ENCODE peak calls at places on chromosome 6, in nine cellular contexts. J, N, M, W, P, F, K, V and T are unnamed samples. For H3K9me3, the result is how much of the 10 kb centered on the place peaks cover.

GRCh38 chr6:26464416-26465131 is 6.8 kb downstream of the BTN2A1 start:
- DNase-seq in J (no peak), N (no peak), M (no peak), W (no peak), P (no peak), F (no peak), K (no peak), V (no peak), T (no peak)

GRCh38 chr6:5672581-5673011 is 334.1 kb downstream of the NRN1 start:
- DNase-seq in J (no peak), N (no peak), M (no peak), W (no peak), P (no peak), F (no peak), K (no peak), V (no peak), T (no peak)

GRCh38 chr6:10269814-10270472 is 144.9 kb downstream of the TFAP2A start:
- DNase-seq in J (no peak), N (no peak), M (no peak), W (no peak), P (no peak), F (no peak), K (no peak), V (no peak), T (no peak)

GRCh38 chr6:129364037-129364436 is 345.9 kb downstream of the ARHGAP18 start:
- DNase-seq in J (no peak), N (no peak), M (no peak), W (no peak), P (no peak), F (no peak), K (no peak), V (no peak), T (no peak)

GRCh38 chr6:155125916-155126315 is 130.8 kb downstream of the TIAM2 start:
- DNase-seq in J (no peak), N (no peak), M (no peak), W (no peak), P (no peak), F (no peak), K (no peak), V (no peak), T (no peak)

GRCh38 chr6:78666764-78667163 is 200.6 kb upstream of the IRAK1BP1 start:
- DNase-seq in J (no peak), N (no peak), M (no peak), W (no peak), P (no peak), F (no peak), K (no peak), V (no peak), T (no peak)

GRCh38 chr6:170283212-170284081 is 7.4 kb downstream of the DLL1 start:
- DNase-seq in J (no peak), N (no peak), M (no peak), W (no peak), P (no peak), F (no peak), K (no peak), V (no peak), T (peak)

GRCh38 chr6:31070711-31071197 is 41.6 kb downstream of the C6orf15 start:
- DNase-seq in J (no peak), N (peak), M (no peak), W (peak), P (peak), F (peak), K (no peak), V (peak), T (no peak)

GRCh38 chr6:50905297-50905696 is 86.6 kb downstream of the TFAP2B start:
- DNase-seq in J (no peak), N (no peak), M (no peak), W (no peak), P (no peak), F (no peak), K (no peak), V (no peak), T (no peak)

DNA sequence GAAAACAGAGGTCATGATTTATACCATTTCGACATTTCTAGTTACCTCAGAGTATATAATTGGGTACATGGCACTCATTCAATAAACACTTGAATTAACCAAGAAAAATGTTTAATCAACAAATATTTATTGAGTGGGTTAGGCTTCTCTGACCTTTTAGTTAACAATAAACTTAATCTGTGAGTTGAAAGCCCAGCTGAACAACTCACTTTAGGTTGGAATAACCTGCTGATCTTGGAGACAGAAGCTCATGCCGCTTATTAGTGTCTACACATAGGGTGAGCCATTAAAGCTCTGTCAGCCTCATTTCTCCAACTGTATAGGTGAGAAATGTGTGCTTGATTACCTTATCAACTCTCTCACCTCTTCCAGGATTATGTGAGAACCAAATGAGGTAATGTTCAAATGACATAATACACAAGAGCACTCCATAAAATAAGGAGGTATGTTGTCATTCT is 98.2 kb upstream of the DTNBP1 start:
- DNase-seq in J (no peak), N (no peak), M (no peak), W (no peak), P (no peak), F (no peak), K (no peak), V (no peak), T (no peak)
- H3K9me3 ChIP-seq in J (under half), N (under half), M (under half), W (under half), P (under half), F (under half), K (under half), V (under half), T (under half)

GRCh38 chr6:73264446-73264845 is 1.4 kb upstream of the KHDC1 start:
- DNase-seq in J (no peak), N (no peak), M (no peak), W (no peak), P (no peak), F (no peak), K (no peak), V (no peak), T (no peak)

GRCh38 chr6:73263570-73263909 is 544 bp upstream of the KHDC1 start:
- DNase-seq in J (no peak), N (no peak), M (no peak), W (no peak), P (no peak), F (no peak), K (no peak), V (no peak), T (no peak)

GRCh38 chr6:73258721-73259120 is 4.3 kb downstream of the KHDC1 start:
- DNase-seq in J (no peak), N (no peak), M (no peak), W (no peak), P (no peak), F (no peak), K (no peak), V (no peak), T (no peak)

GRCh38 chr6:73262701-73263569 is at the start of gene KHDC1:
- DNase-seq in J (peak), N (peak), M (peak), W (peak), P (peak), F (no peak), K (peak), V (peak), T (peak)
- TF ChIP-seq CTCF in J (no peak), N (no peak), M (no peak), W (no peak), P (no peak), F (no peak), K (no peak), V (no peak), T (no peak)

DNA sequence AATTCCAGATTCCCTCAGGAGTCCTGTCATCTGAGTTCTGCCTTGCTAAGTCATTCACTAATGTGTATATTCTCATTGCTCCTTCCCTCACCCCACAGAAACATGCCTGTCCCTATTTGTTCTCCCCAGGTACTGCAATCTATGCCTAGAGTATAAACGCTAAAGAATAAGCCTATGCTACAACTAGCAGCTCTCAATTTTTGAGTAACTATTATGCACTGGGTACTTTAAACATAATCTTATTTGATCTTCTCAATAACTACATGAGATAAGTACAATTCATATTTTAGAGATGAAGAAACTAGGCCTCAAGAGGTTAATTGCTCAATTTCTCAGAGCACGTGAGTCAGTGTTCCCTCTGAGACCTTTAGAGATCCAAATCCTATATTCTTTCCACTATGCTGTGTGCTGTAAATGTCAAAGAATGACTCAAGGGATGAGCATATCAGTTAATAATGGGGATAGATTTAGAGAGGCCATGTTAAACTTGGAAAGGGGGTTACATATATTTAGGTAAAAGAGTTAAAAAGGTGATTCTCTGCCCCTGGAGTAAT is 423.8 kb upstream of the ADGRB3 start:
- DNase-seq in J (no peak), N (no peak), M (no peak), W (no peak), P (no peak), F (no peak), K (no peak), V (no peak), T (no peak)
- H3K9me3 ChIP-seq in J (under half), N (under half), M (under half), W (under half), P (under half), F (under half), K (under half), V (under half), T (under half)

DNA sequence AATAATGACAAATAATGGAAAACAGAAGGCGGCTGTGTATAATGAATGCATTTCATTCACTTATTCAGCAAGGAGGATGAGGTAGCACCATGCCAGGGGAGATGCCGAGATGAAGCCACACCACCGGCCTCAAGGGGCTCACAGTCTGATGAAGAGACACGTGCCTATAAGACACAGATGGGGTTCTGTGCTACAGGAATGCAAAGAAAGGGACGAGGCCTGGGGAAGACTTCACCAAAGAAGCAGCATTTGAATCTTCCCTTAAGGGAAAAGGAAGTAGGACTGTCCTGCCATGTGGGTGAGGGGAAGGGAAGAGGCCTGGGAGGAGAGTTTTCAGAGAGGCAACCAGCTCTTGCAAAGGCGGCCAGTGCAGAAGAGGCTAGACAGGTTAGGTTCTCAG is 98.9 kb downstream of the PSMG4 start:
- DNase-seq in J (no peak), N (no peak), M (no peak), W (no peak), P (no peak), F (no peak), K (no peak), V (no peak), T (no peak)
- TF ChIP-seq CTCF in J (no peak), N (no peak), M (no peak), W (no peak), P (no peak), F (no peak), K (no peak), V (no peak), T (no peak)

DNA sequence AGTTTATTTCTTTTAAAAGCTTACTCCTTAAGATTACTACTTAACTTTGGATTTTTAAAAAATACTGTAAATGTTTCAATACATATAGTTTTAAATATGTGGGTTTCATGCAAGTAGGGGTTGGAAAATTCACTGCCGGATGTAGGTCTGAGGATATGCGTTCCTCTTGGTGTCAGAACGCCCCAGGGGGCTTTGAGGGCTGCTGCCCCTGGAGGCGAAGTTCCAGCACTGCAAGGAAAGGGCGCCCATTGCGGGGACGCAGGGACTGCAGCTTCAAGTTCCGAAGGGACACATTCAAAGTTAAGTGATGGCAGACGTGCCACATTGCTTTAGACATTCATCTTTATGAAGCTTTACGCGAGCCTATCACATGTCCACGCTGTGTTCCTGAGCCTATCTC is 152.9 kb downstream of the SOD2 start:
- DNase-seq in J (no peak), N (no peak), M (no peak), W (no peak), P (no peak), F (peak), K (no peak), V (no peak), T (no peak)
- H3K9me3 ChIP-seq in J (under half), N (under half), M (under half), W (under half), P (under half), F (under half), K (under half), V (under half), T (under half)